ENCODE peak calls at places on chromosomes 4 and X, in five cellular contexts. Y, Q, U, P and A are unnamed samples.

GRCh38 chr4:148073349-148073748 is 341.5 kb downstream of the ARHGAP10 start:
- DNase-seq in Y (no peak), Q (no peak), U (no peak), P (no peak), A (no peak)

GRCh38 chrX:55159556-55159955 is 60.6 kb upstream of the PAGE5 start:
- DNase-seq in Y (no peak), U (no peak), P (no peak), Q (no peak), A (no peak)

GRCh38 chr4:84583871-84584373 is 995 bp downstream of the CDS1 start:
- DNase-seq in U (no peak), Y (no peak), Q (no peak), P (no peak), A (no peak)

GRCh38 chr4:70945452-70946055 is 43.4 kb downstream of the MOB1B start:
- DNase-seq in Y (no peak), Q (no peak), P (no peak), U (no peak), A (no peak)

GRCh38 chr4:27861381-27861787 is 1000.7 kb downstream of the STIM2 start:
- DNase-seq in Q (no peak), P (peak; percentile 29), Y (peak; percentile 17), U (no peak), A (no peak)

GRCh38 chrX:45710081-45710801 is 509.6 kb upstream of the DIPK2B start:
- DNase-seq in Q (no peak), P (peak; percentile 25), Y (no peak), U (peak; percentile 69), A (no peak)

GRCh38 chr4:32169841-32170240 is 1449.7 kb downstream of the PCDH7 start:
- DNase-seq in U (no peak), P (no peak), Q (no peak), Y (no peak), A (no peak)

GRCh38 chr4:85496933-85497332 is 22.0 kb downstream of the ARHGAP24 start:
- DNase-seq in P (peak; percentile 54), Q (no peak), Y (no peak), U (no peak), A (no peak)

GRCh38 chr4:40403079-40403478 is 67.9 kb downstream of the CHRNA9 start:
- DNase-seq in P (no peak), U (no peak), Y (no peak), Q (no peak), A (no peak)

GRCh38 chrX:119604778-119605177 is 1.4 kb downstream of the NKRF start:
- DNase-seq in Y (no peak), Q (no peak), U (no peak), P (no peak), A (no peak)

GRCh38 chrX:151000901-151001301 is 17.8 kb downstream of the HMGB3 start:
- DNase-seq in Q (no peak), Y (no peak), U (no peak), P (no peak), A (no peak)

GRCh38 chr4:148415500-148415899 is 26.7 kb downstream of the NR3C2 start:
- DNase-seq in U (no peak), Y (no peak), Q (no peak), P (peak; percentile 17), A (no peak)

GRCh38 chr4:58136611-58137010 is 1026.4 kb upstream of the IGFBP7 start:
- DNase-seq in P (no peak), Q (no peak), Y (no peak), U (no peak), A (no peak)

DNA sequence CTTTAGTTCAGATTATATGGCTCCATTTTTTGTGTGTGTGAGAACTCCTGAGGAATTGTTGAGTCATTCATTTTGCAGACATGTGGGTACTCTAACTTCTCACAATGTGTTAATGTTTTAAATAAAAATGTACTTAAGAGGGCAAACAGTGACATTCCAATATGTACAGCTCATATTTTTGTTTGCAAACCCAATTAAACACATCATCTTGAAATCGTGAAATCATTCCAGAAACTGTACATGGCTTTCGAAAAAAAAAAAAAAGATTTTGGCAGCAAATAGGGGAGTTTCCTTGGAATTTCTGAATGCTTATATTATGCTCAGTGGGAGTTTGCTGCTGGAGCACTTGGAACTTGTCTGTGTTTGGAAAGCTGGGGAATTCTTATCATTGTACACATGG is 85.0 kb downstream of the HPGD start:
- DNase-seq in U (no peak), Q (no peak), Y (no peak), P (peak; percentile 93), A (no peak)
- TF ChIP-seq POLR2A in U (no peak), Q (no peak), Y (no peak), P (no peak), A (no peak)

DNA sequence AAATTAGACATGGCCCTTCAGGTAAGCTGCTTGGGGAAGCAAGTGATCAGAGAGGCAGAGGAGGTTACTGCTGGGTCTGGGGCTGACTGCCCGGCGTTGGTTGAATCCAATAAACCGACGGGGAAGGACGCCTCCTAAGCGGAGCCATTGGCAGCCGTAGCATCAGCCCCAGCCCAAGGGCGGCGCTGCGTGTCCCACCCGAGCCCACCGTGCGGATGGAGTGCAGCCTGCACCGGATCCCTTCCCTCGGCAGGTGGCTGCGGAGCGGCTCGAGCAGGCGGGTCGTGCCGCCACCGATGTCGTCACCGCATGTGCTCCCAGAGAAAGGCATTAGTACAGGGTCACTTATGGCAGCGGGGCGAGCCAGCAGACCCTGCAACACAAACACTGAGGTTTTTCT is 82.1 kb downstream of the ALPK1 start:
- DNase-seq in Q (no peak), U (no peak), Y (no peak), P (no peak), A (no peak)
- H3K27ac ChIP-seq in Q (no peak overlapping the region), U (no peak overlapping the region), Y (no peak overlapping the region), P (no peak overlapping the region), A (no peak overlapping the region)

GRCh38 chr4:68310651-68311247 is 39.1 kb downstream of the YTHDC1 start:
- DNase-seq in Y (no peak), Q (no peak), P (no peak), U (no peak), A (no peak)
- TF ChIP-seq POLR2A in Y (no peak), Q (no peak), P (no peak), U (no peak), A (no peak)

DNA sequence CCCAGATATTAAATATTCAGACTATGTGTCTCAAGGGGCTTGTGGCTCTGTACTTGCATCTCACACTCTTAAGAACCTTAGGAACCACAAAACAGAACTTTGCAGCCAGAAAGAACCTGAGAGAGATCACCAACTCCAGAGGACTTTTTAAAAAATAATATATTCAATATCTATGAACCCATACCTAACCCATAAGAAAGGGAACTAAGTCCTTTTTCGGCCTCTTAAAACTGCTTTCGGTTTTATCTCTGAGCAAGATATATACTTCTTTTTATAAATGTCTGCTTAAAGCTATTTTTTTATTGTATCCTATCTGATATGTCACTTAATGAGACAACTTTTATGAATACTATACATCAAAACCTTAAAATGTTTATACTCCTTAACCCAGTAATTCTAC is 10.9 kb downstream of the SMARCA1 start:
- DNase-seq in U (no peak), P (no peak), Q (no peak), Y (no peak), A (no peak)
- H3K27ac ChIP-seq in U (no peak overlapping the region), P (no peak overlapping the region), Q (no peak overlapping the region), Y (no peak overlapping the region), A (no peak overlapping the region)

DNA sequence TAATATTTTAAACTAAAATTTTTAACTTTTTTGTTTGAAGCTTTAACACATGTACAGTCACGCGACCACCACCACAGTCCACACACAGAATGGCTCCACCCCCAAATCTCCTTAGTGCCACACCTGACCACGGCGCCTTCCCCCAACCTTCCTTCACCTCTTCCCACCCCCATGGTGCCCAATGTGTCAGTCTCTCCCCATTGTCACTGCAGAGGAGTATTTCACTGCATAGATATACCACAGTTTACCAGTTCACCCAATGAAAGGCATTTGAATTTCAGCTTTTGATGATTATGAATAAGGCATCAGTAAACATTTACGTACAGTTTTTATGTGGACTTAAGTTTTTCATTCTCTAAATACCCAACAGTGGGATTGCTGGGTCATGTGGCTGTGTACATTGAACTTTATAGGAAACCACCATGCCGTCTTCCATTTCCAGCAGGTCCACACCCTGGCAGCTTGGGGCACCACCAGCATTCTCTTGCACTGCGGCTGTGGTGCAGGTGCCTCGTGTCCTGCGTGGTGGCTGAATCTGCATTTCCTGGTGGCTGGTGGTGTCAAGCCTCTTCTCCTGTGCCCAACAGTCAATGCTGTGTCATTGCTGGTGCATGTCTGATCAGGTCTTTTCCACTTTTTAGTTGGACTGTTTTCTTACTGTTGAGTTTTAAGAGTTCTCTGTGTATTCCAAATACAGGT is 49.0 kb downstream of the CPLX1 start:
- DNase-seq in U (no peak), P (no peak), Y (no peak), Q (no peak), A (no peak)
- TF ChIP-seq POLR2A in U (peak; percentile 64), P (no peak), Y (no peak), Q (no peak), A (no peak)

GRCh38 chr4:7547368-7548040 is 112.8 kb upstream of the PSAPL1 start:
- DNase-seq in Y (peak; percentile 59), Q (no peak), P (no peak), U (no peak), A (no peak)
- H3K27ac ChIP-seq in Y (no peak overlapping the region), Q (no peak overlapping the region), P (no peak overlapping the region), U (no peak overlapping the region), A (no peak overlapping the region)

GRCh38 chr4:53653484-53654053 is 62.3 kb upstream of the LNX1 start:
- DNase-seq in Q (no peak), U (peak; percentile 74), P (peak; percentile 5), Y (peak; percentile 46), A (no peak)
- TF ChIP-seq POLR2A in Q (no peak), U (no peak), P (no peak), Y (no peak), A (no peak)

GRCh38 chr4:152539556-152540292 is 3.8 kb upstream of the FBXW7 start:
- DNase-seq in P (no peak), U (no peak), Y (no peak), Q (no peak), A (no peak)
- H3K27ac ChIP-seq in P (no peak overlapping the region), U (peak overlapping the region; percentile 28), Y (no peak overlapping the region), Q (no peak overlapping the region), A (no peak overlapping the region)